ENCODE peak calls at places on chromosome X, in eight cellular contexts. One of them, this sample, is unnamed.
A peak's percentile ranks its signal among the peaks of the same experiment; 100 is the strongest.

GRCh38 chrX:27591938-27592337 is 1.8 kb downstream of the DCAF8L2 start:
- DNase-seq in HepG2: no peak
- DNase-seq in HCT116: no peak
- DNase-seq in K562: no peak
- DNase-seq in SK-N-SH: no peak
- DNase-seq in endothelial cell of umbilical vein: no peak
- DNase-seq in H1: no peak
- DNase-seq in GM12878: no peak
- DNase-seq in this sample: peak; percentile 1

GRCh38 chrX:37652053-37652452 is 33.5 kb upstream of the XK start:
- DNase-seq in HepG2: no peak
- DNase-seq in HCT116: no peak
- DNase-seq in K562: peak; percentile 23
- DNase-seq in SK-N-SH: no peak
- DNase-seq in endothelial cell of umbilical vein: no peak
- DNase-seq in H1: no peak
- DNase-seq in GM12878: no peak
- DNase-seq in this sample: peak; percentile 47

GRCh38 chrX:69073241-69073640 is 92.0 kb downstream of the PJA1 start:
- DNase-seq in HepG2: no peak
- DNase-seq in HCT116: no peak
- DNase-seq in K562: no peak
- DNase-seq in SK-N-SH: no peak
- DNase-seq in endothelial cell of umbilical vein: no peak
- DNase-seq in H1: no peak
- DNase-seq in GM12878: no peak
- DNase-seq in this sample: no peak

GRCh38 chrX:44937606-44938005 is 64.6 kb downstream of the KDM6A start:
- DNase-seq in HepG2: no peak
- DNase-seq in HCT116: no peak
- DNase-seq in K562: no peak
- DNase-seq in SK-N-SH: no peak
- DNase-seq in endothelial cell of umbilical vein: no peak
- DNase-seq in H1: no peak
- DNase-seq in GM12878: no peak
- DNase-seq in this sample: no peak

GRCh38 chrX:135977611-135978010 is 3.8 kb upstream of the MMGT1 start:
- DNase-seq in HepG2: no peak
- DNase-seq in HCT116: no peak
- DNase-seq in K562: no peak
- DNase-seq in SK-N-SH: no peak
- DNase-seq in endothelial cell of umbilical vein: no peak
- DNase-seq in H1: no peak
- DNase-seq in GM12878: no peak
- DNase-seq in this sample: no peak

GRCh38 chrX:68238568-68238967 is 194.7 kb downstream of the OPHN1 start:
- DNase-seq in HepG2: no peak
- DNase-seq in HCT116: no peak
- DNase-seq in K562: peak; percentile 37
- DNase-seq in SK-N-SH: peak; percentile 2
- DNase-seq in endothelial cell of umbilical vein: no peak
- DNase-seq in H1: peak; percentile 51
- DNase-seq in GM12878: no peak
- DNase-seq in this sample: peak; percentile 64

GRCh38 chrX:1589356-1590130 is 1.9 kb upstream of the AKAP17A start:
- DNase-seq in HepG2: no peak
- DNase-seq in HCT116: no peak
- DNase-seq in K562: no peak
- DNase-seq in SK-N-SH: no peak
- DNase-seq in endothelial cell of umbilical vein: no peak
- DNase-seq in H1: peak; percentile 44
- DNase-seq in GM12878: no peak
- DNase-seq in this sample: peak; percentile 37

GRCh38 chrX:39162322-39162721 is 361.1 kb downstream of the MID1IP1 start:
- DNase-seq in HepG2: no peak
- DNase-seq in HCT116: no peak
- DNase-seq in K562: no peak
- DNase-seq in SK-N-SH: no peak
- DNase-seq in endothelial cell of umbilical vein: no peak
- DNase-seq in H1: peak; percentile 53
- DNase-seq in GM12878: no peak
- DNase-seq in this sample: peak; percentile 44

GRCh38 chrX:74249963-74250362 is 54.0 kb upstream of the ZCCHC13 start:
- DNase-seq in HepG2: no peak
- DNase-seq in HCT116: no peak
- DNase-seq in K562: peak; percentile 76
- DNase-seq in SK-N-SH: no peak
- DNase-seq in endothelial cell of umbilical vein: peak; percentile 15
- DNase-seq in H1: peak; percentile 53
- DNase-seq in GM12878: no peak
- DNase-seq in this sample: peak; percentile 74

GRCh38 chrX:49753691-49754090 is 57.9 kb upstream of the PAGE1 start:
- DNase-seq in HepG2: no peak
- DNase-seq in HCT116: no peak
- DNase-seq in K562: no peak
- DNase-seq in SK-N-SH: no peak
- DNase-seq in endothelial cell of umbilical vein: no peak
- DNase-seq in H1: no peak
- DNase-seq in GM12878: no peak
- DNase-seq in this sample: no peak

GRCh38 chrX:1165535-1166196 is 46.8 kb downstream of the CRLF2 start:
- DNase-seq in HepG2: no peak
- DNase-seq in HCT116: no peak
- DNase-seq in K562: no peak
- DNase-seq in SK-N-SH: no peak
- DNase-seq in endothelial cell of umbilical vein: no peak
- DNase-seq in H1: peak; percentile 47
- DNase-seq in GM12878: no peak
- DNase-seq in this sample: no peak

GRCh38 chrX:47467106-47467505 is 15.9 kb downstream of the ZNF41 start:
- DNase-seq in HepG2: no peak
- DNase-seq in HCT116: no peak
- DNase-seq in K562: no peak
- DNase-seq in SK-N-SH: no peak
- DNase-seq in endothelial cell of umbilical vein: no peak
- DNase-seq in H1: no peak
- DNase-seq in GM12878: no peak
- DNase-seq in this sample: no peak

GRCh38 chrX:139890991-139891700 is 41.7 kb downstream of the ATP11C start:
- DNase-seq in HepG2: no peak
- DNase-seq in HCT116: no peak
- DNase-seq in K562: peak; percentile 44
- DNase-seq in SK-N-SH: no peak
- DNase-seq in endothelial cell of umbilical vein: peak; percentile 79
- DNase-seq in H1: no peak
- DNase-seq in GM12878: no peak
- DNase-seq in this sample: no peak

GRCh38 chrX:155888139-155888538 is 7.0 kb downstream of the VAMP7 start:
- DNase-seq in HepG2: no peak
- DNase-seq in HCT116: peak; percentile 28
- DNase-seq in K562: peak; percentile 14
- DNase-seq in SK-N-SH: no peak
- DNase-seq in endothelial cell of umbilical vein: peak; percentile 54
- DNase-seq in H1: no peak
- DNase-seq in GM12878: no peak
- DNase-seq in this sample: peak; percentile 7

GRCh38 chrX:151346931-151347543 is 50.0 kb upstream of the VMA21 start:
- DNase-seq in HepG2: no peak
- DNase-seq in HCT116: no peak
- DNase-seq in K562: no peak
- DNase-seq in SK-N-SH: no peak
- DNase-seq in endothelial cell of umbilical vein: no peak
- DNase-seq in H1: no peak
- DNase-seq in GM12878: no peak
- DNase-seq in this sample: no peak

GRCh38 chrX:139559383-139560042 is 29.0 kb downstream of the F9 start:
- DNase-seq in HepG2: peak; percentile 36
- DNase-seq in HCT116: peak; percentile 24
- DNase-seq in K562: peak; percentile 64
- DNase-seq in SK-N-SH: peak; percentile 20
- DNase-seq in endothelial cell of umbilical vein: peak; percentile 26
- DNase-seq in H1: no peak
- DNase-seq in GM12878: peak; percentile 30
- DNase-seq in this sample: peak; percentile 63

GRCh38 chrX:34805951-34806350 is 136.6 kb upstream of the FAM47B start:
- DNase-seq in HepG2: no peak
- DNase-seq in HCT116: no peak
- DNase-seq in K562: no peak
- DNase-seq in SK-N-SH: no peak
- DNase-seq in endothelial cell of umbilical vein: peak; percentile 52
- DNase-seq in H1: no peak
- DNase-seq in GM12878: no peak
- DNase-seq in this sample: no peak

GRCh38 chrX:2387614-2388239 is 113.0 kb downstream of the DHRSX start:
- DNase-seq in HepG2: no peak
- DNase-seq in HCT116: no peak
- DNase-seq in K562: peak; percentile 17
- DNase-seq in SK-N-SH: no peak
- DNase-seq in endothelial cell of umbilical vein: peak; percentile 75
- DNase-seq in H1: no peak
- DNase-seq in GM12878: no peak
- DNase-seq in this sample: no peak

GRCh38 chrX:42085836-42086235 is 162.5 kb upstream of the CASK start:
- DNase-seq in HepG2: no peak
- DNase-seq in HCT116: peak; percentile 0
- DNase-seq in K562: no peak
- DNase-seq in SK-N-SH: no peak
- DNase-seq in endothelial cell of umbilical vein: no peak
- DNase-seq in H1: no peak
- DNase-seq in GM12878: no peak
- DNase-seq in this sample: no peak

DNA sequence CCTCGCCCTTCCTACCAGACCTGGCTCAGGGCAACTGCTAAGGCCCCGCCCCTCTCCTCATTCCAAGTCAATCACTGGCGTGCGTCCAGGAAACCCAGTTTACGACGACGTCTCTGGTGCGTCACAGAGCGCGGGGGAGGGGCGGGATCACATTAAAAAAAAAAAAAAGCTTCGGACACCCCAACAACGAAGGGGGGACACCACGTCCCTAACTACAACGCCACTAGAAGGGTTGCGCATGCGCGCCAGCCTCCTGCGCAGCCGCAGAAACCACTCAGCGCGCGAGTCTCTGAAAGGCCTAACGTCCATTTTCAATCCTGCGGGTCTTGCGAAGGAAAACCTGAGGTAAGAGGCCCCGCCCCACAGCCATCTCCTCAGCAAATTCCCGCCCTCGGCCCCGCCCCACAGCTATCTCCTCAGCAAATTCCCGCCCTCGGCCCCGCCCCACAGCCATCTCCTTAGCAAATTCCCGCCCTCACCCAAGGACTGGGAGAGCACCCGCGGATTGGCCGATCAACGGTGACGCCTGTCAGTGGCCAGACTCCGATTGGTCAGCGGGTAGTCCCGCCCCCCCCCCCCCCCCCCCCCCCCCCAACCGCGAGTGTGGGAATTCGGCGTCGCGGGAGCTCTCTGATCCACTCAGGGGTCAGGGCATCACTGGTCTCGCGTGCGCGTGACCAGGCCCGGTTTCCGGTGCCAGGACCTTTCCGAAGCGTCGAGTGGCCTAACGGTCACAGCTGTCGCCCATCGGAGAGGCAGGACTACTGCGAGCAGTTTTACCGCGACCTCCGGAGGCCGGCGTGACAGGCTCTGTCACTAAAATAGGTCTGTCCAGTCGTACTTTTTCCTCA is at the start of gene SCML1:
- DNase-seq in HepG2: peak; percentile 94
- DNase-seq in HCT116: peak; percentile 89
- DNase-seq in K562: peak; percentile 38
- DNase-seq in SK-N-SH: peak; percentile 84
- DNase-seq in endothelial cell of umbilical vein: peak; percentile 97
- DNase-seq in H1: peak; percentile 87
- DNase-seq in GM12878: peak; percentile 71
- DNase-seq in this sample: peak; percentile 95
- TF ChIP-seq POLR2AphosphoS5 in HepG2: peak; percentile 40
- TF ChIP-seq POLR2AphosphoS5 in HCT116: no peak
- TF ChIP-seq POLR2AphosphoS5 in K562: no peak
- TF ChIP-seq POLR2AphosphoS5 in SK-N-SH: no peak
- TF ChIP-seq POLR2AphosphoS5 in endothelial cell of umbilical vein: peak; percentile 21
- TF ChIP-seq POLR2AphosphoS5 in H1: no peak
- TF ChIP-seq POLR2AphosphoS5 in GM12878: no peak
- TF ChIP-seq POLR2AphosphoS5 in this sample: no peak

DNA sequence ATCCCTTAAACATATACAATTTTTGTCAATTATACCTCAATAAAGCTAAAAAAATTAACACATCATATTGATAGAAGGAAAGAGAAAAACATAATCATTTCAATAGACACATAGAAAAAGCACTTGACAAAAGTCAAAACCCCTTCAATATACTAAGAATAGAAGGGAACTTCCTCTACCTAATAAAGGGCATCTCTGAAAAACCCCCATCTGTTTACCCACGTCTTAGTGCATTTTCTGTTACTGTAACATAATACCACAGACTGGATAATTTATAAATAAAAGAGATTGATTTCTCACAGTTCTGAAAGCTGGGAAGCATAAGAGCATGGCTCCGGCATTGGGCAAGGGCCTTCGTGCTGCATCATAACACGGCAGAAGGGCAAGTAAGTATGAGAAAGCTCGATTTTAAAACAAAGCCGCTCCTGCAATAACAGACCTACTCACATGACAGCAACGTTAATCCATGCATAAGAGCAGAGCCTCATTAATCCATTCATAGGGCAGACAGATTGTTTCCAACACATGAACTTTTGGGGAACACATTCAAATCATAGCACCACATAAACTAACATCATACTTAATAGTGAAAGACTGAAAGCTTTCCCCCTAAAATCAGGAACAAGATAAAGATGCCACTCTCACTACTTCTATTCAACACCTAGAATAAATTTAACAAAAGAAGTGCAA is 15.7 kb downstream of the STEEP1 start:
- DNase-seq in HepG2: no peak
- DNase-seq in HCT116: no peak
- DNase-seq in K562: no peak
- DNase-seq in SK-N-SH: no peak
- DNase-seq in endothelial cell of umbilical vein: no peak
- DNase-seq in H1: no peak
- DNase-seq in GM12878: peak; percentile 8
- DNase-seq in this sample: no peak
- H3K4me2 ChIP-seq in HepG2: no peak overlapping the region
- H3K4me2 ChIP-seq in HCT116: no peak overlapping the region
- H3K4me2 ChIP-seq in K562: no peak overlapping the region
- H3K4me2 ChIP-seq in SK-N-SH: no peak overlapping the region
- H3K4me2 ChIP-seq in endothelial cell of umbilical vein: no peak overlapping the region
- H3K4me2 ChIP-seq in H1: no peak overlapping the region
- H3K4me2 ChIP-seq in GM12878: peak overlapping the region; percentile 61
- H3K4me2 ChIP-seq in this sample: no peak overlapping the region

GRCh38 chrX:70172226-70172625 is 5.1 kb upstream of the DGAT2L6 start:
- DNase-seq in HepG2: no peak
- DNase-seq in HCT116: no peak
- DNase-seq in K562: no peak
- DNase-seq in SK-N-SH: no peak
- DNase-seq in endothelial cell of umbilical vein: no peak
- DNase-seq in H1: no peak
- DNase-seq in GM12878: no peak
- DNase-seq in this sample: no peak
- TF ChIP-seq POLR2AphosphoS5 in HepG2: no peak
- TF ChIP-seq POLR2AphosphoS5 in HCT116: no peak
- TF ChIP-seq POLR2AphosphoS5 in K562: no peak
- TF ChIP-seq POLR2AphosphoS5 in SK-N-SH: no peak
- TF ChIP-seq POLR2AphosphoS5 in endothelial cell of umbilical vein: no peak
- TF ChIP-seq POLR2AphosphoS5 in H1: no peak
- TF ChIP-seq POLR2AphosphoS5 in GM12878: no peak
- TF ChIP-seq POLR2AphosphoS5 in this sample: no peak

GRCh38 chrX:12610079-12610478 is 181.1 kb upstream of the PRPS2 start:
- DNase-seq in HepG2: no peak
- DNase-seq in HCT116: no peak
- DNase-seq in K562: no peak
- DNase-seq in SK-N-SH: no peak
- DNase-seq in endothelial cell of umbilical vein: no peak
- DNase-seq in H1: no peak
- DNase-seq in GM12878: no peak
- DNase-seq in this sample: no peak
- H3K4me2 ChIP-seq in HepG2: no peak overlapping the region
- H3K4me2 ChIP-seq in HCT116: no peak overlapping the region
- H3K4me2 ChIP-seq in K562: no peak overlapping the region
- H3K4me2 ChIP-seq in SK-N-SH: no peak overlapping the region
- H3K4me2 ChIP-seq in endothelial cell of umbilical vein: no peak overlapping the region
- H3K4me2 ChIP-seq in H1: no peak overlapping the region
- H3K4me2 ChIP-seq in GM12878: no peak overlapping the region
- H3K4me2 ChIP-seq in this sample: no peak overlapping the region

This sample was measured in GM23338.